ENCODE peak calls at places on chromosomes 12 and 14, in ten cellular contexts. E is CD8-positive, alpha-beta memory T cell; J is brain microvascular endothelial cell; U is neuronal stem cell; G is effector memory CD4-positive, alpha-beta T cell; Q is WERI-Rb-1; C is tibial nerve; F is psoas muscle; A is pancreas; S is thoracic aorta. B is an unnamed sample. For H3K36me3 and H3K27me3, the result is how much of the 10 kb centered on the place peaks cover.

GRCh38 chr12:108730337-108731104 is 797 bp downstream of the CORO1C start:
- DNase-seq in E (peak), J (peak), U (peak), G (peak), Q (peak), C (peak), F (peak), A (peak), S (peak), B (peak)

GRCh38 chr12:88237954-88238353 is 95.8 kb downstream of the TMTC3 start:
- DNase-seq in E (no peak), J (peak), U (no peak), G (no peak), Q (no peak), C (no peak), F (no peak), A (no peak), S (no peak), B (no peak)

GRCh38 chr14:81727243-81727642 is 193.6 kb upstream of the SEL1L start:
- DNase-seq in E (no peak), J (no peak), U (no peak), G (no peak), Q (no peak), C (peak), F (no peak), A (peak), S (peak), B (no peak)

GRCh38 chr12:131221946-131222249 is 268.2 kb downstream of the ADGRD1 start:
- DNase-seq in E (no peak), J (no peak), U (no peak), G (no peak), Q (no peak), C (no peak), F (no peak), A (no peak), S (no peak), B (no peak)

GRCh38 chr14:65999865-66000264 is 486.3 kb upstream of the CCDC196 start:
- DNase-seq in E (no peak), J (no peak), U (no peak), G (no peak), Q (no peak), C (no peak), F (no peak), A (no peak), S (no peak), B (no peak)

GRCh38 chr14:45082420-45082819 is 1.5 kb upstream of the PRPF39 start:
- DNase-seq in E (no peak), J (no peak), U (no peak), G (no peak), Q (no peak), C (no peak), F (no peak), A (no peak), S (no peak), B (no peak)

GRCh38 chr12:104975621-104976343 is 10.3 kb upstream of the NOPCHAP1 start:
- DNase-seq in E (no peak), J (no peak), U (no peak), G (no peak), Q (no peak), C (no peak), F (no peak), A (no peak), S (no peak), B (no peak)

GRCh38 chr14:35855886-35856481 is 29.8 kb downstream of the BRMS1L start:
- DNase-seq in E (no peak), J (no peak), U (no peak), G (no peak), Q (no peak), C (no peak), F (no peak), A (no peak), S (no peak), B (no peak)

GRCh38 chr12:31362115-31362758 is 36.3 kb upstream of the SINHCAF start:
- DNase-seq in E (no peak), J (no peak), U (peak), G (no peak), Q (peak), C (no peak), F (no peak), A (no peak), S (no peak), B (peak)

GRCh38 chr12:64172143-64172970 is 49.7 kb downstream of the KICS2 start:
- DNase-seq in E (no peak), J (no peak), U (no peak), G (no peak), Q (no peak), C (no peak), F (no peak), A (no peak), S (no peak), B (no peak)

GRCh38 chr14:78154827-78155226 is 15.3 kb upstream of the NRXN3 start:
- DNase-seq in E (no peak), J (no peak), U (no peak), G (no peak), Q (peak), C (no peak), F (no peak), A (no peak), S (no peak), B (peak)

GRCh38 chr12:95574799-95575452 is 23.6 kb upstream of the USP44 start:
- DNase-seq in E (no peak), J (peak), U (no peak), G (no peak), Q (no peak), C (no peak), F (no peak), A (no peak), S (no peak), B (peak)

GRCh38 chr14:67240168-67240932 is 885 bp upstream of the PALS1 start:
- DNase-seq in E (peak), J (peak), U (no peak), G (peak), Q (peak), C (peak), F (peak), A (peak), S (no peak), B (peak)

GRCh38 chr14:80150301-80150700 is 61.0 kb downstream of the DIO2 start:
- DNase-seq in E (no peak), J (no peak), U (no peak), G (no peak), Q (no peak), C (no peak), F (no peak), A (no peak), S (no peak), B (no peak)

GRCh38 chr12:2256453-2256852 is 203.7 kb downstream of the CACNA1C start:
- DNase-seq in E (no peak), J (peak), U (no peak), G (no peak), Q (no peak), C (no peak), F (no peak), A (no peak), S (no peak), B (no peak)

GRCh38 chr12:24595652-24596235 is 353.2 kb downstream of the BCAT1 start:
- DNase-seq in E (no peak), J (peak), U (no peak), G (no peak), Q (no peak), C (no peak), F (no peak), A (no peak), S (no peak), B (peak)

GRCh38 chr12:45017916-45018315 is 33.0 kb downstream of the DBX2 start:
- DNase-seq in E (no peak), J (no peak), U (no peak), G (no peak), Q (no peak), C (no peak), F (no peak), A (no peak), S (no peak), B (no peak)

GRCh38 chr14:91063119-91063518 is 2.7 kb upstream of the RPS6KA5 start:
- DNase-seq in E (no peak), J (no peak), U (no peak), G (no peak), Q (no peak), C (no peak), F (no peak), A (no peak), S (no peak), B (no peak)

GRCh38 chr12:401235-402126 is at the start of gene CCDC77:
- DNase-seq in E (peak), J (peak), U (peak), G (peak), Q (peak), C (peak), F (peak), A (peak), S (peak), B (peak)

GRCh38 chr12:57628280-57629191 is 4.5 kb downstream of the B4GALNT1 start:
- DNase-seq in E (no peak), J (no peak), U (no peak), G (no peak), Q (no peak), C (no peak), F (peak), A (no peak), S (no peak), B (peak)

GRCh38 chr14:86221755-86222154 is 691.8 kb downstream of the FLRT2 start:
- DNase-seq in E (no peak), J (no peak), U (no peak), G (no peak), Q (no peak), C (no peak), F (no peak), A (no peak), S (no peak), B (peak)

GRCh38 chr12:64220046-64220445 is 2.0 kb downstream of the KICS2 start:
- DNase-seq in E (no peak), J (no peak), U (no peak), G (no peak), Q (no peak), C (no peak), F (no peak), A (no peak), S (no peak), B (no peak)

GRCh38 chr12:49227701-49228100 is 37.2 kb upstream of the TUBA1C start:
- DNase-seq in E (no peak), J (no peak), U (no peak), G (no peak), Q (no peak), C (no peak), F (no peak), A (no peak), S (no peak), B (no peak)

GRCh38 chr12:108307006-108307405 is 32.1 kb downstream of the CMKLR1 start:
- DNase-seq in E (no peak), J (peak), U (no peak), G (no peak), Q (no peak), C (no peak), F (no peak), A (no peak), S (no peak), B (no peak)

GRCh38 chr12:106918746-106919145 is 37.0 kb upstream of the TMEM263 start:
- DNase-seq in E (no peak), J (peak), U (peak), G (no peak), Q (peak), C (no peak), F (no peak), A (no peak), S (no peak), B (peak)

GRCh38 chr12:68850390-68850789 is 42.4 kb downstream of the MDM2 start:
- DNase-seq in E (no peak), J (no peak), U (no peak), G (no peak), Q (no peak), C (no peak), F (no peak), A (no peak), S (no peak), B (no peak)

GRCh38 chr14:29650554-29651269 is 276.9 kb downstream of the PRKD1 start:
- DNase-seq in E (no peak), J (no peak), U (no peak), G (no peak), Q (no peak), C (no peak), F (no peak), A (no peak), S (no peak), B (no peak)

GRCh38 chr12:30994274-30994673 is 67.7 kb downstream of the TSPAN11 start:
- DNase-seq in E (no peak), J (no peak), U (no peak), G (no peak), Q (no peak), C (no peak), F (peak), A (no peak), S (no peak), B (no peak)

GRCh38 chr14:60064491-60065072 is 27.1 kb upstream of the PCNX4 start:
- DNase-seq in E (no peak), J (no peak), U (no peak), G (no peak), Q (no peak), C (no peak), F (no peak), A (no peak), S (no peak), B (peak)

GRCh38 chr12:7038591-7038990 is 20.3 kb upstream of the LPCAT3 start:
- DNase-seq in E (no peak), J (no peak), U (no peak), G (no peak), Q (no peak), C (no peak), F (no peak), A (no peak), S (no peak), B (no peak)

GRCh38 chr12:63068857-63069442 is 82.1 kb downstream of the AVPR1A start:
- DNase-seq in E (no peak), J (peak), U (peak), G (no peak), Q (no peak), C (no peak), F (no peak), A (no peak), S (no peak), B (peak)

GRCh38 chr12:87779016-87779415 is 250.2 kb downstream of the C12orf50 start:
- DNase-seq in E (no peak), J (peak), U (no peak), G (no peak), Q (no peak), C (no peak), F (no peak), A (no peak), S (no peak), B (no peak)

GRCh38 chr12:28933864-28934527 is 215.1 kb upstream of the FAR2 start:
- DNase-seq in E (no peak), J (no peak), U (no peak), G (no peak), Q (no peak), C (no peak), F (no peak), A (no peak), S (no peak), B (no peak)

GRCh38 chr12:28933176-28933575 is 215.9 kb upstream of the FAR2 start:
- DNase-seq in E (no peak), J (no peak), U (no peak), G (no peak), Q (no peak), C (no peak), F (no peak), A (no peak), S (no peak), B (no peak)

GRCh38 chr12:28936221-28936620 is 212.9 kb upstream of the FAR2 start:
- DNase-seq in E (no peak), J (no peak), U (no peak), G (no peak), Q (no peak), C (no peak), F (no peak), A (no peak), S (no peak), B (no peak)

GRCh38 chr12:28925726-28926376 is 223.2 kb upstream of the FAR2 start:
- DNase-seq in E (no peak), J (no peak), U (no peak), G (no peak), Q (no peak), C (peak), F (no peak), A (no peak), S (no peak), B (no peak)

GRCh38 chr12:28930704-28931103 is 218.4 kb upstream of the FAR2 start:
- DNase-seq in E (no peak), J (no peak), U (no peak), G (no peak), Q (no peak), C (no peak), F (no peak), A (no peak), S (no peak), B (no peak)
- H3K4me3 ChIP-seq in E (no peak), J (no peak), U (no peak), G (no peak), Q (no peak), C (no peak), F (no peak), A (no peak), S (no peak), B (no peak)

GRCh38 chr12:113939867-113940266 is 26.3 kb downstream of the RBM19 start:
- DNase-seq in E (no peak), J (no peak), U (no peak), G (no peak), Q (no peak), C (no peak), F (no peak), A (no peak), S (no peak), B (no peak)
- H3K36me3 ChIP-seq in E (under half), J (under half), U (half or more), G (half or more), Q (under half), C (half or more), F (under half), A (under half), S (under half), B (under half)

GRCh38 chr12:114670257-114670955 is 13.6 kb downstream of the TBX3 start:
- DNase-seq in E (no peak), J (no peak), U (peak), G (no peak), Q (no peak), C (no peak), F (no peak), A (no peak), S (no peak), B (no peak)
- H3K27me3 ChIP-seq in E (under half), J (under half), U (half or more), G (under half), Q (half or more), C (under half), F (under half), A (under half), S (under half), B (half or more)

DNA sequence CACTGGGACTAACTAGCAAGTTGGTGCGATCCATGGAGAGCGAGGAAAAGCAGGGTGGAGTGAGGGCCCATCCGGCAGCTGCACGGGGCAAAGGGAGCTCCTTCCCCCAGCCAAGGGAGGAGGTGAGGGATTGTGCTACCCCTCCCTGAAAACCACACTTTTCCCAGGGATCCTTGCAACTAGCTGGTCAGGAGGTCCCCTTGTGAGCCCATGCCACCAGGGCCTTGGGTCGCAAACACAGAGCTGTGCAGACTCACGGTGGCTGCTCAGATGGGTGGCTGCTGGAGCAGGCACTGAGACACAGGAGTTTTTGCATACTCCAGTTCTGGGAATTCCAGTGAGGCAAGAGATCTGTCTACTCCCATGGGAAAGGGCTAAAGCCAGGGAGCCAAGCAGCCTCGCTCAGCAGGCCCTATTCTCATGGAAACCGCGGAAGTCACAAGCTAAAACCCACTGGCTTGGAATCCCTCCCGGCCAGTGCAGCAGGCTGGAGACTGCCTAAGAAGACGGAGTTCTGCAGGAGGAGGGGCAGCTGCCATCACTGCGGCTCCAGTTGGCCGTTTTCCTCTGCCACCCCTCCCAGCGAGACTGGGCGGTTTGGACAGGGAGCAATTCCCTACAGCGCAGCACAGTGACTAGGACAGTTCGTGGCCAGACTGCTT is 10.9 kb upstream of the ZNF705A start:
- DNase-seq in E (no peak), J (peak), U (peak), G (no peak), Q (peak), C (no peak), F (peak), A (peak), S (peak), B (peak)
- H3K4me3 ChIP-seq in E (no peak), J (peak), U (no peak), G (no peak), Q (peak), C (no peak), F (peak), A (no peak), S (peak), B (no peak)

DNA sequence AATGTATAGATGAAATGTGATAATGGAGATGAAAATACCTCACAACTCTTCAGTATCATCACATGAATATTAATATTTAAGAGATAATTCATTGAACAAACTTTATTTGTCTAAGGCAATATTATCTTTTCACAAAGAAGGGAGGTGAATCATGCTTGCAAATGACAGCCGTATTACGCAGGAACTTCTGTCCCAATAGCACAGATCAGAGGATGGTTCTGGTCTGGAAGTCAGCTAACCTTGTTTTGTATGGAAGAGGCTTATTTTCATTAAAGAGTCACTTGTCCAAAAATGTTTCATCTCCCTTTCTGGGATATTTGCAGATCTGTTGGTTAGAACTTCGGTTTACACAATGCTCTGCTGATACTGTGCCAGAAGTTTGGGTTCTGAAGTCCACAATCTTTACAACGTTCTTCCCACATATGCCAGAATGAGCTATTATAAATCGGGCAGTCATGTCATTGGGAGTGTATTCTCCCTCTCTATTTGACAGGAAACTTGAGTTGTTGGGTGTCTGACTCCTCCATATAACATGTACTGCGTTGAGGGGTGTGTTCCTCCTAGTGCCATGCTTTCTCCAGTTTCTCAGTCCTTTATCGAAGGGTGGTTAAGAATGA is 29.8 kb downstream of the YY1 start:
- DNase-seq in E (no peak), J (peak), U (no peak), G (no peak), Q (no peak), C (no peak), F (no peak), A (no peak), S (no peak), B (no peak)
- H3K36me3 ChIP-seq in E (under half), J (under half), U (half or more), G (under half), Q (half or more), C (under half), F (under half), A (under half), S (under half), B (under half)

GRCh38 chr12:94167071-94167806 is 18.9 kb downstream of the PLXNC1 start:
- DNase-seq in E (no peak), J (no peak), U (no peak), G (no peak), Q (no peak), C (no peak), F (no peak), A (no peak), S (no peak), B (no peak)

GRCh38 chr12:94163850-94164249 is 15.5 kb downstream of the PLXNC1 start:
- DNase-seq in E (no peak), J (no peak), U (no peak), G (no peak), Q (no peak), C (no peak), F (no peak), A (no peak), S (no peak), B (no peak)

GRCh38 chr12:94168041-94168440 is 19.7 kb downstream of the PLXNC1 start:
- DNase-seq in E (no peak), J (no peak), U (no peak), G (no peak), Q (no peak), C (no peak), F (no peak), A (no peak), S (no peak), B (no peak)

GRCh38 chr12:94165152-94165551 is 16.8 kb downstream of the PLXNC1 start:
- DNase-seq in E (no peak), J (no peak), U (peak), G (no peak), Q (no peak), C (no peak), F (no peak), A (no peak), S (no peak), B (no peak)

GRCh38 chr12:94165670-94166069 is 17.3 kb downstream of the PLXNC1 start:
- DNase-seq in E (no peak), J (no peak), U (no peak), G (no peak), Q (no peak), C (no peak), F (no peak), A (no peak), S (no peak), B (no peak)
- H3K27me3 ChIP-seq in E (under half), J (under half), U (under half), G (under half), Q (under half), C (under half), F (under half), A (under half), S (under half), B (under half)

DNA sequence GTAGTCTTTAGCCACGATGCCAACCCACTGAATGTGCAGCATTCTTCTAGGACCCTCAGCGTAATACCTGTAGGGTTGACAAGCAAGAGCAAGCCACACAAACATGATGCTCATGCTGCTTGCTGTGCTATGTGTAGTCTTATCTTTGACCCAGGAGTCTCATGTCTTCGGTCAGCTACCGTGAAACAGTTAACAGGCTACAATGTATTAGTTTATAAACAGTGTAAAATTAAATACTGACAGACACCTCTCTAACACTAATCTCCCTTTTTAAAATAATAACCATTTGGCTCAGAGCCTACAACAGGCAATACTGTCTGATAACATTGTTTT is 1.9 kb downstream of the EAPP start:
- DNase-seq in E (no peak), J (no peak), U (no peak), G (no peak), Q (no peak), C (no peak), F (no peak), A (no peak), S (no peak), B (no peak)
- H3K4me3 ChIP-seq in E (no peak), J (no peak), U (no peak), G (no peak), Q (no peak), C (peak), F (peak), A (peak), S (peak), B (no peak)

B was measured in H7.